ENCODE peak calls at places on chromosomes 7 and 10, in ten cellular contexts. One of them, this sample, is unnamed.

GRCh38 chr10:115937756-115938032 is 335.3 kb downstream of the GFRA1 start:
- DNase-seq in GM23248: peak; percentile 35
- DNase-seq in gastrocnemius medialis: no peak
- DNase-seq in PC-9: no peak
- DNase-seq in hepatocyte: no peak
- DNase-seq in esophagus squamous epithelium: no peak
- DNase-seq in spleen: no peak
- DNase-seq in lower lobe of right lung: no peak
- DNase-seq in HCT116: no peak
- DNase-seq in uterus: no peak
- DNase-seq in this sample: no peak

GRCh38 chr7:9608560-9608959 is 1175.2 kb downstream of the NXPH1 start:
- DNase-seq in HCT116: no peak
- DNase-seq in PC-9: no peak
- DNase-seq in gastrocnemius medialis: no peak
- DNase-seq in hepatocyte: no peak
- DNase-seq in GM23248: no peak
- DNase-seq in lower lobe of right lung: no peak
- DNase-seq in esophagus squamous epithelium: no peak
- DNase-seq in spleen: no peak
- DNase-seq in uterus: no peak
- DNase-seq in this sample: no peak

GRCh38 chr7:112362796-112363195 is 87.5 kb upstream of the IFRD1 start:
- DNase-seq in spleen: no peak
- DNase-seq in PC-9: no peak
- DNase-seq in hepatocyte: no peak
- DNase-seq in lower lobe of right lung: peak; percentile 51
- DNase-seq in esophagus squamous epithelium: no peak
- DNase-seq in uterus: no peak
- DNase-seq in gastrocnemius medialis: no peak
- DNase-seq in HCT116: no peak
- DNase-seq in GM23248: peak; percentile 23
- DNase-seq in this sample: no peak

GRCh38 chr7:68176974-68177373 is 1180.3 kb downstream of the TYW1 start:
- DNase-seq in GM23248: peak; percentile 53
- DNase-seq in HCT116: peak; percentile 4
- DNase-seq in esophagus squamous epithelium: no peak
- DNase-seq in uterus: no peak
- DNase-seq in PC-9: peak; percentile 68
- DNase-seq in lower lobe of right lung: no peak
- DNase-seq in spleen: no peak
- DNase-seq in gastrocnemius medialis: peak; percentile 6
- DNase-seq in hepatocyte: peak; percentile 86
- DNase-seq in this sample: no peak

GRCh38 chr7:136947347-136947746 is 78.9 kb downstream of the CHRM2 start:
- DNase-seq in gastrocnemius medialis: no peak
- DNase-seq in esophagus squamous epithelium: no peak
- DNase-seq in PC-9: no peak
- DNase-seq in uterus: no peak
- DNase-seq in spleen: no peak
- DNase-seq in hepatocyte: no peak
- DNase-seq in lower lobe of right lung: no peak
- DNase-seq in GM23248: peak; percentile 23
- DNase-seq in HCT116: no peak
- DNase-seq in this sample: no peak

GRCh38 chr7:111499027-111499426 is 63.3 kb downstream of the IMMP2L start:
- DNase-seq in esophagus squamous epithelium: no peak
- DNase-seq in PC-9: peak; percentile 68
- DNase-seq in lower lobe of right lung: no peak
- DNase-seq in HCT116: peak; percentile 7
- DNase-seq in gastrocnemius medialis: no peak
- DNase-seq in GM23248: peak; percentile 58
- DNase-seq in uterus: no peak
- DNase-seq in spleen: no peak
- DNase-seq in hepatocyte: no peak
- DNase-seq in this sample: no peak

GRCh38 chr10:89327803-89328441 is at the start of gene IFIT3:
- DNase-seq in lower lobe of right lung: peak; percentile 53
- DNase-seq in spleen: no peak
- DNase-seq in gastrocnemius medialis: peak; percentile 61
- DNase-seq in uterus: peak; percentile 65
- DNase-seq in HCT116: peak; percentile 44
- DNase-seq in GM23248: peak; percentile 92
- DNase-seq in PC-9: peak; percentile 70
- DNase-seq in esophagus squamous epithelium: no peak
- DNase-seq in hepatocyte: peak; percentile 70
- DNase-seq in this sample: no peak

GRCh38 chr10:43922335-43923280 is 273.9 kb upstream of the ZNF32 start:
- DNase-seq in GM23248: no peak
- DNase-seq in PC-9: no peak
- DNase-seq in uterus: no peak
- DNase-seq in HCT116: no peak
- DNase-seq in hepatocyte: peak; percentile 2
- DNase-seq in gastrocnemius medialis: no peak
- DNase-seq in lower lobe of right lung: no peak
- DNase-seq in spleen: no peak
- DNase-seq in esophagus squamous epithelium: no peak
- DNase-seq in this sample: no peak

GRCh38 chr10:107502263-107502979 is 337.9 kb upstream of the SORCS1 start:
- DNase-seq in uterus: no peak
- DNase-seq in PC-9: no peak
- DNase-seq in HCT116: no peak
- DNase-seq in GM23248: peak; percentile 7
- DNase-seq in lower lobe of right lung: no peak
- DNase-seq in spleen: no peak
- DNase-seq in hepatocyte: no peak
- DNase-seq in gastrocnemius medialis: no peak
- DNase-seq in esophagus squamous epithelium: no peak
- DNase-seq in this sample: no peak

GRCh38 chr7:20435305-20435704 is 104.6 kb downstream of the ITGB8 start:
- DNase-seq in lower lobe of right lung: no peak
- DNase-seq in HCT116: no peak
- DNase-seq in esophagus squamous epithelium: no peak
- DNase-seq in hepatocyte: no peak
- DNase-seq in PC-9: no peak
- DNase-seq in uterus: peak; percentile 60
- DNase-seq in GM23248: peak; percentile 86
- DNase-seq in gastrocnemius medialis: peak; percentile 18
- DNase-seq in spleen: no peak
- DNase-seq in this sample: no peak

GRCh38 chr10:71357792-71358265 is 38.8 kb downstream of the SLC29A3 start:
- DNase-seq in gastrocnemius medialis: no peak
- DNase-seq in hepatocyte: peak; percentile 44
- DNase-seq in HCT116: no peak
- DNase-seq in lower lobe of right lung: peak; percentile 13
- DNase-seq in esophagus squamous epithelium: no peak
- DNase-seq in spleen: no peak
- DNase-seq in PC-9: no peak
- DNase-seq in uterus: peak; percentile 82
- DNase-seq in GM23248: peak; percentile 40
- DNase-seq in this sample: no peak

GRCh38 chr7:148084138-148084537 is 506.4 kb upstream of the C7orf33 start:
- DNase-seq in PC-9: peak; percentile 38
- DNase-seq in HCT116: peak; percentile 12
- DNase-seq in gastrocnemius medialis: no peak
- DNase-seq in GM23248: peak; percentile 49
- DNase-seq in hepatocyte: peak; percentile 76
- DNase-seq in lower lobe of right lung: no peak
- DNase-seq in spleen: no peak
- DNase-seq in uterus: peak; percentile 30
- DNase-seq in esophagus squamous epithelium: no peak
- DNase-seq in this sample: no peak

GRCh38 chr7:127792528-127793342 is 140.7 kb downstream of the SND1 start:
- DNase-seq in HCT116: no peak
- DNase-seq in spleen: no peak
- DNase-seq in hepatocyte: peak; percentile 14
- DNase-seq in PC-9: no peak
- DNase-seq in uterus: no peak
- DNase-seq in gastrocnemius medialis: no peak
- DNase-seq in esophagus squamous epithelium: no peak
- DNase-seq in GM23248: peak; percentile 35
- DNase-seq in lower lobe of right lung: no peak
- DNase-seq in this sample: peak; percentile 1

GRCh38 chr10:119282446-119282845 is 75.1 kb downstream of the GRK5 start:
- DNase-seq in uterus: no peak
- DNase-seq in GM23248: no peak
- DNase-seq in spleen: peak; percentile 65
- DNase-seq in lower lobe of right lung: no peak
- DNase-seq in esophagus squamous epithelium: no peak
- DNase-seq in hepatocyte: no peak
- DNase-seq in HCT116: no peak
- DNase-seq in PC-9: no peak
- DNase-seq in gastrocnemius medialis: no peak
- DNase-seq in this sample: no peak

GRCh38 chr7:38600746-38601145 is 30.4 kb downstream of the AMPH start:
- DNase-seq in HCT116: no peak
- DNase-seq in hepatocyte: no peak
- DNase-seq in spleen: no peak
- DNase-seq in gastrocnemius medialis: no peak
- DNase-seq in esophagus squamous epithelium: no peak
- DNase-seq in GM23248: no peak
- DNase-seq in lower lobe of right lung: no peak
- DNase-seq in PC-9: peak; percentile 21
- DNase-seq in uterus: no peak
- DNase-seq in this sample: no peak

GRCh38 chr7:463362-464176 is 56.1 kb downstream of the PDGFA start:
- DNase-seq in GM23248: no peak
- DNase-seq in PC-9: no peak
- DNase-seq in uterus: no peak
- DNase-seq in HCT116: no peak
- DNase-seq in gastrocnemius medialis: no peak
- DNase-seq in lower lobe of right lung: peak; percentile 26
- DNase-seq in hepatocyte: no peak
- DNase-seq in spleen: peak; percentile 63
- DNase-seq in esophagus squamous epithelium: no peak
- DNase-seq in this sample: no peak

GRCh38 chr10:58697691-58698090 is 185.0 kb downstream of the BICC1 start:
- DNase-seq in HCT116: no peak
- DNase-seq in gastrocnemius medialis: no peak
- DNase-seq in hepatocyte: no peak
- DNase-seq in PC-9: no peak
- DNase-seq in lower lobe of right lung: no peak
- DNase-seq in GM23248: no peak
- DNase-seq in uterus: no peak
- DNase-seq in esophagus squamous epithelium: no peak
- DNase-seq in spleen: no peak
- DNase-seq in this sample: no peak

GRCh38 chr7:139109188-139109982 is at the start of gene ZC3HAV1:
- DNase-seq in gastrocnemius medialis: peak; percentile 71
- DNase-seq in HCT116: peak; percentile 50
- DNase-seq in PC-9: peak; percentile 76
- DNase-seq in esophagus squamous epithelium: peak; percentile 50
- DNase-seq in GM23248: peak; percentile 91
- DNase-seq in spleen: peak; percentile 97
- DNase-seq in lower lobe of right lung: peak; percentile 94
- DNase-seq in uterus: peak; percentile 83
- DNase-seq in hepatocyte: peak; percentile 88
- DNase-seq in this sample: peak; percentile 93

GRCh38 chr7:80665526-80665925 is 27.1 kb downstream of the CD36 start:
- DNase-seq in lower lobe of right lung: no peak
- DNase-seq in GM23248: no peak
- DNase-seq in hepatocyte: no peak
- DNase-seq in HCT116: no peak
- DNase-seq in spleen: no peak
- DNase-seq in PC-9: no peak
- DNase-seq in uterus: no peak
- DNase-seq in esophagus squamous epithelium: no peak
- DNase-seq in gastrocnemius medialis: no peak
- DNase-seq in this sample: no peak
- H3K4me1 ChIP-seq in lower lobe of right lung: no peaks in the 10 kb centered on the region
- H3K4me1 ChIP-seq in GM23248: no peaks in the 10 kb centered on the region
- H3K4me1 ChIP-seq in hepatocyte: no peaks in the 10 kb centered on the region
- H3K4me1 ChIP-seq in HCT116: no peaks in the 10 kb centered on the region
- H3K4me1 ChIP-seq in spleen: no peaks in the 10 kb centered on the region
- H3K4me1 ChIP-seq in PC-9: peaks cover 16% of the 10 kb centered on the region
- H3K4me1 ChIP-seq in uterus: no peaks in the 10 kb centered on the region
- H3K4me1 ChIP-seq in esophagus squamous epithelium: no peaks in the 10 kb centered on the region
- H3K4me1 ChIP-seq in gastrocnemius medialis: no peaks in the 10 kb centered on the region
- H3K4me1 ChIP-seq in this sample: no peaks in the 10 kb centered on the region

GRCh38 chr7:141381794-141382453 is 169.3 kb upstream of the AGK start:
- DNase-seq in gastrocnemius medialis: no peak
- DNase-seq in esophagus squamous epithelium: no peak
- DNase-seq in uterus: no peak
- DNase-seq in GM23248: no peak
- DNase-seq in PC-9: no peak
- DNase-seq in lower lobe of right lung: no peak
- DNase-seq in hepatocyte: no peak
- DNase-seq in HCT116: no peak
- DNase-seq in spleen: no peak
- DNase-seq in this sample: no peak
- H3K27ac ChIP-seq in gastrocnemius medialis: no peak overlapping the region
- H3K27ac ChIP-seq in esophagus squamous epithelium: no peak overlapping the region
- H3K27ac ChIP-seq in uterus: no peak overlapping the region
- H3K27ac ChIP-seq in GM23248: no peak overlapping the region
- H3K27ac ChIP-seq in PC-9: no peak overlapping the region
- H3K27ac ChIP-seq in lower lobe of right lung: no peak overlapping the region
- H3K27ac ChIP-seq in hepatocyte: no peak overlapping the region
- H3K27ac ChIP-seq in HCT116: no peak overlapping the region
- H3K27ac ChIP-seq in spleen: no peak overlapping the region
- H3K27ac ChIP-seq in this sample: no peak overlapping the region

GRCh38 chr10:29843143-29843542 is 208.4 kb upstream of the SVIL start:
- DNase-seq in esophagus squamous epithelium: no peak
- DNase-seq in hepatocyte: no peak
- DNase-seq in PC-9: no peak
- DNase-seq in HCT116: no peak
- DNase-seq in lower lobe of right lung: no peak
- DNase-seq in spleen: no peak
- DNase-seq in uterus: no peak
- DNase-seq in GM23248: no peak
- DNase-seq in gastrocnemius medialis: peak; percentile 29
- DNase-seq in this sample: no peak
- H3K4me3 ChIP-seq in esophagus squamous epithelium: no peak overlapping the region
- H3K4me3 ChIP-seq in hepatocyte: no peak overlapping the region
- H3K4me3 ChIP-seq in PC-9: no peak overlapping the region
- H3K4me3 ChIP-seq in HCT116: no peak overlapping the region
- H3K4me3 ChIP-seq in lower lobe of right lung: no peak overlapping the region
- H3K4me3 ChIP-seq in spleen: no peak overlapping the region
- H3K4me3 ChIP-seq in uterus: no peak overlapping the region
- H3K4me3 ChIP-seq in GM23248: no peak overlapping the region
- H3K4me3 ChIP-seq in gastrocnemius medialis: no peak overlapping the region
- H3K4me3 ChIP-seq in this sample: no peak overlapping the region

DNA sequence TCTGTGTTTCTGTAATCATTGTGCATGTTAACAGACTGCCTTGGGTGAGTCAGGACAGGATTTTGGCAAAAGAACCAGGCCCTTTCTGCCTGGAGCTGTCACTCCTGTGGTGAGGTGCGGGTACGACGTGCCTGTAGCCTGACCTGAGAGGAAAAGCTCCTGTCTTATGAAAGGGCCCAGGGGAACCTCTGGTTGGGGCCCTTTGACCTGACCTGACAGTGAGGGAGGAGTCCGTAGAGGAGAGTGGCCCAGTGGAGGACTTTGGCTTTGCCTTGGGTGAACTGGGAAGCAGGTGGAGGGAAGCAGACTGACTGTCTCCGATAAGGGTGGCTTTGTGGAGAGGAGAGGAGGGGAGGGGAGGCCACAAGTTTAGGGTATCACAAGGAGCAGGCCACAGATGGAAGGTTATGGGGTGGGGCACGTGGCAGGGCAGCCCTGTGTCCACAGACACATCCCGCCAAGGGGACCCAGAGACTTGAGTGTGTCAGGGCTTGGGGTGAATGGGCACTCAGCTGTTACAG is 6.9 kb downstream of the PFKP start:
- DNase-seq in lower lobe of right lung: no peak
- DNase-seq in spleen: no peak
- DNase-seq in hepatocyte: no peak
- DNase-seq in gastrocnemius medialis: no peak
- DNase-seq in esophagus squamous epithelium: no peak
- DNase-seq in HCT116: no peak
- DNase-seq in PC-9: no peak
- DNase-seq in uterus: no peak
- DNase-seq in GM23248: no peak
- DNase-seq in this sample: no peak
- H3K4me1 ChIP-seq in lower lobe of right lung: peaks cover 4% of the 10 kb centered on the region
- H3K4me1 ChIP-seq in spleen: peaks cover 14% of the 10 kb centered on the region
- H3K4me1 ChIP-seq in hepatocyte: peaks cover 9% of the 10 kb centered on the region
- H3K4me1 ChIP-seq in gastrocnemius medialis: peaks cover 3% of the 10 kb centered on the region
- H3K4me1 ChIP-seq in esophagus squamous epithelium: peaks cover 15% of the 10 kb centered on the region
- H3K4me1 ChIP-seq in HCT116: peaks cover 84% of the 10 kb centered on the region
- H3K4me1 ChIP-seq in PC-9: peaks cover 26% of the 10 kb centered on the region
- H3K4me1 ChIP-seq in uterus: no peaks in the 10 kb centered on the region
- H3K4me1 ChIP-seq in GM23248: peaks cover 16% of the 10 kb centered on the region
- H3K4me1 ChIP-seq in this sample: peaks cover 7% of the 10 kb centered on the region